ENCODE peak calls at places on chromosomes 4 and X, in six cellular contexts. T, Z, V, X, Y and W are unnamed samples.

GRCh38 chr4:140756292-140757219 is at the start of gene TBC1D9:
- DNase-seq in V (peak), X (no peak), Y (peak), T (peak), Z (peak), W (peak)

GRCh38 chr4:155978810-155979209 is 25.1 kb upstream of the CTSO start:
- DNase-seq in Z (no peak), V (no peak), T (no peak), X (no peak), Y (no peak), W (no peak)

GRCh38 chr4:26082565-26082964 is 168.5 kb downstream of the SMIM20 start:
- DNase-seq in V (no peak), Z (no peak), X (no peak), T (no peak), Y (no peak), W (no peak)

GRCh38 chr4:41339812-41340809 is 83.4 kb downstream of the UCHL1 start:
- DNase-seq in X (no peak), T (peak), Y (no peak), V (no peak), Z (no peak), W (peak)

GRCh38 chr4:99945718-99946345 is 586 bp downstream of the DNAJB14 start:
- DNase-seq in Y (no peak), V (peak), X (no peak), T (peak), Z (no peak), W (peak)

GRCh38 chr4:145404754-145405153 is 76.9 kb upstream of the SMAD1 start:
- DNase-seq in T (no peak), Z (no peak), Y (no peak), X (no peak), V (no peak), W (no peak)

GRCh38 chrX:13014111-13015094 is 30.0 kb downstream of the FAM9C start:
- DNase-seq in T (peak), Y (no peak), Z (no peak), X (no peak), V (no peak), W (no peak)

GRCh38 chrX:68387786-68388185 is 45.5 kb downstream of the OPHN1 start:
- DNase-seq in Z (no peak), V (no peak), Y (no peak), X (no peak), T (no peak), W (no peak)

GRCh38 chrX:96182366-96182765 is 502.3 kb upstream of the DIAPH2 start:
- DNase-seq in Y (no peak), X (peak), Z (no peak), V (peak), T (peak), W (peak)

GRCh38 chr4:181261279-181261678 is 981.9 kb upstream of the TENM3 start:
- DNase-seq in T (peak), Z (no peak), V (peak), Y (no peak), X (no peak), W (no peak)

GRCh38 chr4:41079871-41080565 is 134.3 kb downstream of the APBB2 start:
- DNase-seq in Z (no peak), V (no peak), T (no peak), X (no peak), Y (no peak), W (no peak)

GRCh38 chr4:79864470-79865190 is 208.4 kb downstream of the ANTXR2 start:
- DNase-seq in Z (no peak), X (no peak), V (no peak), Y (no peak), T (no peak), W (no peak)